ENCODE peak calls at places on chromosomes 4 and X, in six cellular contexts. Y is dorsolateral prefrontal cortex; G is GF-D8; R is activated T-helper 1 cell treated with anti-CD3 and anti-CD28 coated beads, Interleukin-12 subunit alpha, Interleukin-12 subunit beta, Interleukin-2, Interleukin-4 antibody, amounts not matched to agents 30 ng/mL and 10 ng/mL and 1 ng/mL, durations not matched to agents 14 hours and 24 hours and 36 hours; M is activated CD8-positive, alpha-beta memory T cell treated with anti-CD3 and anti-CD28 coated beads for 24 hours; F is midbrain. Q is an unnamed sample.

GRCh38 chr4:139711461-139711860 is 45.8 kb downstream of the MGST2 start:
- DNase-seq in R (no peak), Y (no peak), F (no peak), G (no peak), M (no peak), Q (no peak)

GRCh38 chr4:26256016-26256415 is 64.8 kb upstream of the RBPJ start:
- DNase-seq in M (no peak), Y (no peak), F (no peak), R (no peak), G (no peak), Q (no peak)

GRCh38 chr4:106647451-106647850 is 278.9 kb upstream of the GIMD1 start:
- DNase-seq in Y (no peak), F (no peak), R (no peak), M (no peak), G (no peak), Q (no peak)

GRCh38 chr4:180664766-180665368 is 1578.3 kb upstream of the TENM3 start:
- DNase-seq in R (peak; percentile 19), G (no peak), Y (peak; percentile 65), M (peak; percentile 59), F (peak; percentile 85), Q (no peak)

GRCh38 chrX:30504309-30504708 is 73.3 kb downstream of the TASL start:
- DNase-seq in R (no peak), G (no peak), M (no peak), Y (no peak), F (peak; percentile 46), Q (no peak)

GRCh38 chrX:77961063-77961462 is 8.4 kb downstream of the PGAM4 start:
- DNase-seq in M (no peak), Y (no peak), F (no peak), G (no peak), R (no peak), Q (no peak)

GRCh38 chr4:48439988-48440387 is 43.2 kb upstream of the SLC10A4 start:
- DNase-seq in R (no peak), F (peak; percentile 61), Y (peak; percentile 29), M (no peak), G (no peak), Q (no peak)

GRCh38 chr4:67725132-67725531 is 24.2 kb upstream of the UBA6 start:
- DNase-seq in R (no peak), Y (no peak), M (no peak), G (no peak), F (no peak), Q (no peak)

GRCh38 chrX:39556056-39556455 is 541.7 kb downstream of the BCOR start:
- DNase-seq in F (no peak), M (peak; percentile 37), Y (no peak), G (no peak), R (no peak), Q (no peak)

GRCh38 chrX:41276661-41277506 is 57.1 kb upstream of the DDX3X start:
- DNase-seq in G (no peak), M (peak; percentile 68), Y (no peak), R (no peak), F (no peak), Q (no peak)

GRCh38 chr4:181760560-181760959 is 482.6 kb upstream of the TENM3 start:
- DNase-seq in M (no peak), G (no peak), F (no peak), Y (no peak), R (no peak), Q (no peak)

GRCh38 chr4:28287837-28288236 is 1427.2 kb downstream of the STIM2 start:
- DNase-seq in Y (no peak), R (no peak), G (no peak), F (no peak), M (no peak), Q (no peak)

GRCh38 chr4:179095585-179096228 is 1653.5 kb upstream of the AGA start:
- DNase-seq in G (no peak), M (no peak), F (no peak), R (no peak), Y (no peak), Q (no peak)

GRCh38 chr4:115596265-115597001 is 483.0 kb upstream of the NDST4 start:
- DNase-seq in R (no peak), Y (no peak), M (no peak), F (no peak), G (no peak), Q (no peak)

GRCh38 chrX:10755477-10756334 is 135.3 kb upstream of the MID1 start:
- DNase-seq in M (no peak), F (no peak), Y (no peak), G (peak; percentile 34), R (no peak), Q (no peak)

GRCh38 chrX:16113978-16114554 is 9.3 kb upstream of the GRPR start:
- DNase-seq in G (no peak), F (no peak), Y (no peak), M (no peak), R (no peak), Q (no peak)

GRCh38 chr4:150089732-150090131 is 11.5 kb downstream of the DCLK2 start:
- DNase-seq in F (no peak), R (no peak), Y (no peak), M (no peak), G (no peak), Q (no peak)

GRCh38 chrX:103678199-103678993 is 8.1 kb downstream of the MORF4L2 start:
- DNase-seq in G (no peak), F (no peak), M (no peak), Y (no peak), R (no peak), Q (no peak)

GRCh38 chr4:14096406-14096965 is 469.0 kb upstream of the BOD1L1 start:
- DNase-seq in Y (no peak), R (no peak), M (no peak), G (no peak), F (no peak), Q (no peak)

GRCh38 chr4:119040711-119041185 is 94.9 kb upstream of the MYOZ2 start:
- DNase-seq in G (no peak), F (peak; percentile 36), M (no peak), R (no peak), Y (no peak), Q (no peak)

GRCh38 chr4:791866-792630 is 33.9 kb downstream of the CPLX1 start:
- DNase-seq in M (no peak), R (peak; percentile 46), Y (no peak), F (no peak), G (no peak), Q (no peak)

GRCh38 chr4:149765630-149766029 is 50.0 kb downstream of the IQCM start:
- DNase-seq in R (no peak), M (no peak), G (peak; percentile 28), Y (no peak), F (no peak), Q (no peak)

Q was measured in cerebellar nuclear complex.